ENCODE peak calls at places on chromosomes 12 and 14, in seven cellular contexts. B, L, R, Q, C, N and E are unnamed samples.

GRCh38 chr14:103483600-103483999 is 39.0 kb downstream of the CKB start:
- DNase-seq in B (no peak), L (no peak), R (no peak), Q (no peak), C (no peak), N (no peak), E (no peak)

GRCh38 chr12:16531623-16532022 is 74.3 kb downstream of the LMO3 start:
- DNase-seq in B (no peak), L (no peak), R (peak; percentile 4), Q (no peak), C (no peak), N (no peak), E (no peak)

GRCh38 chr12:88947486-88948043 is 367.3 kb upstream of the KITLG start:
- DNase-seq in B (no peak), L (no peak), R (no peak), Q (no peak), C (no peak), N (no peak), E (no peak)

GRCh38 chr14:81147140-81147897 is 73.4 kb downstream of the GTF2A1 start:
- DNase-seq in B (no peak), L (no peak), R (no peak), Q (no peak), C (no peak), N (no peak), E (no peak)

GRCh38 chr12:34398706-34399630 is 376.7 kb downstream of the ALG10 start:
- DNase-seq in B (no peak), L (no peak), R (peak; percentile 1), Q (peak; percentile 1), C (no peak), N (no peak), E (no peak)

GRCh38 chr12:46546634-46547273 is 174.2 kb upstream of the SLC38A2 start:
- DNase-seq in B (peak; percentile 24), L (no peak), R (no peak), Q (no peak), C (peak; percentile 25), N (no peak), E (no peak)

GRCh38 chr12:11856971-11857370 is 207.5 kb downstream of the ETV6 start:
- DNase-seq in B (no peak), L (no peak), R (no peak), Q (no peak), C (no peak), N (no peak), E (no peak)

GRCh38 chr12:49961111-49961922 is at the start of gene AQP5:
- DNase-seq in B (no peak), L (no peak), R (peak; percentile 81), Q (no peak), C (no peak), N (no peak), E (no peak)

GRCh38 chr14:80117876-80118275 is 93.4 kb downstream of the DIO2 start:
- DNase-seq in B (no peak), L (no peak), R (no peak), Q (no peak), C (no peak), N (no peak), E (no peak)

GRCh38 chr12:119052001-119052400 is 70.7 kb downstream of the SRRM4 start:
- DNase-seq in B (no peak), L (no peak), R (no peak), Q (no peak), C (no peak), N (no peak), E (no peak)

GRCh38 chr12:11795910-11796459 is 146.5 kb downstream of the ETV6 start:
- DNase-seq in B (no peak), L (no peak), R (no peak), Q (peak; percentile 19), C (no peak), N (peak; percentile 70), E (no peak)

GRCh38 chr12:38736821-38737220 is 168.6 kb downstream of the CPNE8 start:
- DNase-seq in B (no peak), L (no peak), R (no peak), Q (no peak), C (no peak), N (no peak), E (no peak)

GRCh38 chr12:81231574-81232368 is 153.9 kb downstream of the ACSS3 start:
- DNase-seq in B (no peak), L (no peak), R (no peak), Q (no peak), C (no peak), N (no peak), E (no peak)

GRCh38 chr14:64196668-64197411 is 97.3 kb downstream of the ESR2 start:
- DNase-seq in B (no peak), L (no peak), R (peak; percentile 79), Q (no peak), C (no peak), N (no peak), E (no peak)

GRCh38 chr12:75592086-75592485 is 80.7 kb upstream of the KRR1 start:
- DNase-seq in B (no peak), L (no peak), R (no peak), Q (no peak), C (no peak), N (no peak), E (no peak)

GRCh38 chr12:130574402-130574801 is 141.7 kb downstream of the RIMBP2 start:
- DNase-seq in B (no peak), L (no peak), R (peak; percentile 55), Q (no peak), C (peak; percentile 59), N (no peak), E (no peak)

GRCh38 chr14:97120204-97121120 is 323.3 kb downstream of the VRK1 start:
- DNase-seq in B (no peak), L (no peak), R (no peak), Q (no peak), C (peak; percentile 13), N (no peak), E (no peak)

GRCh38 chr14:53391631-53392030 is 238.5 kb upstream of the DDHD1 start:
- DNase-seq in B (no peak), L (no peak), R (no peak), Q (no peak), C (no peak), N (no peak), E (no peak)

GRCh38 chr14:31967669-31967975 is 109.5 kb upstream of the ARHGAP5 start:
- DNase-seq in B (no peak), L (no peak), R (no peak), Q (no peak), C (no peak), N (peak; percentile 75), E (no peak)

GRCh38 chr12:57772429-57773322 is at the start of gene EEF1AKMT3:
- DNase-seq in B (peak; percentile 40), L (no peak), R (peak; percentile 81), Q (peak; percentile 72), C (no peak), N (peak; percentile 35), E (no peak)

GRCh38 chr12:12715459-12716150 is 1.6 kb upstream of the CDKN1B start:
- DNase-seq in B (no peak), L (no peak), R (no peak), Q (no peak), C (no peak), N (no peak), E (no peak)

GRCh38 chr12:124267205-124267778 is 27.6 kb upstream of the RFLNA start:
- DNase-seq in B (no peak), L (no peak), R (no peak), Q (no peak), C (no peak), N (no peak), E (no peak)

GRCh38 chr12:55728932-55729591 is at the start of gene CD63:
- DNase-seq in B (peak; percentile 93), L (no peak), R (peak; percentile 93), Q (peak; percentile 97), C (no peak), N (peak; percentile 56), E (peak; percentile 94)

GRCh38 chr12:132300789-132301722 is 28.3 kb downstream of the GALNT9 start:
- DNase-seq in B (no peak), L (no peak), R (no peak), Q (no peak), C (no peak), N (no peak), E (no peak)

GRCh38 chr12:106790020-106790419 is 15.5 kb downstream of the RIC8B start:
- DNase-seq in B (no peak), L (no peak), R (no peak), Q (no peak), C (no peak), N (no peak), E (no peak)

GRCh38 chr12:18581232-18581962 is 156.4 kb downstream of the PLCZ1 start:
- DNase-seq in B (no peak), L (no peak), R (no peak), Q (no peak), C (no peak), N (no peak), E (no peak)

GRCh38 chr14:25953532-25954144 is 644.2 kb downstream of the NOVA1 start:
- DNase-seq in B (no peak), L (no peak), R (no peak), Q (no peak), C (no peak), N (no peak), E (no peak)
- TF ChIP-seq POLR2AphosphoS5 in B (no peak), L (no peak), R (no peak), Q (no peak), C (no peak), N (no peak), E (no peak)

GRCh38 chr12:112906712-112907414 is at the start of gene OAS1:
- DNase-seq in B (peak; percentile 43), L (no peak), R (peak; percentile 59), Q (no peak), C (peak; percentile 89), N (peak; percentile 72), E (peak; percentile 35)
- TF ChIP-seq TAF1 in B (peak; percentile 69), L (no peak), R (no peak), Q (no peak), C (peak; percentile 83), N (peak; percentile 48), E (peak; percentile 77)

DNA sequence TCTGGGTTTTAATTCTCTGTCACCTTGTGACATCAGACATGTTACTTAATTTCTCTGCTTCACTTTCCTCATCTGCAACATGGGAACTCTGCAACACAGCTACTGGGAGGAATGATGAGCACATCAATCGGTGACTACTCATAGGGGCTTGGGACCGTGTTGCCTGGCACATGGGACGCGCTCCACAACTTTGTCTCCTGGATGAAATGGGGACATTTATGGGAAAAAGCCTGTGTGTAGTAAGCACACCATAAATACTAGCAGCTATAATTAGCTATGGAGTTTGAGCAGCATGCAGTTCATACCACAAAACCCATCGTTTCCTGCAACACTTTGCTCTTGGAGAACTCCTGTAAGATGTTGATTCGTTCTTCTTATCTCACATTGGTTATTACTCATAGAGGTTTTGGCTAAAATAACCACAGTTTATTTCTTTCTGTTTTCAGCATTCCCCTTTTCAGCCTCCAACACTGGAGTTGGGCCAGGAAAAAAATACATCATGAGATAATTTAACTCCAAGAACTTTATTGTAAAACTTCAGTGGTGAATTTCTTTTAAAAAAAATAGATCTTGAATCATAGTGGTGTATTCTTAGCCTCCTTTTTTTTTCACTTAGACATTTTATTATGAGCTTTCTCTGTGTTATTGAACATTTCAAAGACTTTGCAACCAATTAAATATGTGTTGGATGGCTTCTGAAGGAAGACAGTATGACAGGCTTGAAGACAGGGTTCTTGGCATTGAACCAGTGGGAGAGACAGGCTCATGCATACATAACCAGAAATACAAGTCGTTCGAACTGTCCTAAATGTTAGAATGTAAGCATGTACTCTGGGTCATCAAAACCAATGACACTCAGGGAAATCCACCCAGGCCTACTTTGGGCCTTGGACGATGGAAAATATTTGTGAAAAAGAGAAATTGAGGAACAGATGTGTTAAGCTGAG is 72.7 kb downstream of the RIN3 start:
- DNase-seq in B (no peak), L (no peak), R (no peak), Q (no peak), C (peak; percentile 76), N (no peak), E (no peak)
- TF ChIP-seq POLR2AphosphoS5 in B (no peak), L (no peak), R (peak; percentile 26), Q (no peak), C (no peak), N (no peak), E (no peak)

GRCh38 chr12:22101749-22102243 is 55.8 kb downstream of the CMAS start:
- DNase-seq in B (no peak), L (no peak), R (no peak), Q (no peak), C (no peak), N (no peak), E (no peak)
- TF ChIP-seq TAF1 in B (no peak), L (no peak), R (no peak), Q (no peak), C (no peak), N (no peak), E (no peak)